ENCODE peak calls at places on chromosomes 5 and 9, in ten cellular contexts. One of them, this sample, is unnamed.

GRCh38 chr9:21336467-21336866 is 1.3 kb upstream of the KLHL9 start:
- DNase-seq in SW480: no peak
- DNase-seq in AG04449: no peak
- DNase-seq in RPMI8226: peak; percentile 5
- DNase-seq in astrocyte of the cerebellum: no peak
- DNase-seq in tibial artery: no peak
- DNase-seq in NCI-H510A treated with DMSO at 0.1 percent for 48 hours: no peak
- DNase-seq in A172: no peak
- DNase-seq in Calu3: no peak
- DNase-seq in NCI-H1436: no peak
- DNase-seq in this sample: no peak

GRCh38 chr5:19497229-19497815 is 490.7 kb downstream of the CDH18 start:
- DNase-seq in SW480: no peak
- DNase-seq in AG04449: no peak
- DNase-seq in RPMI8226: no peak
- DNase-seq in astrocyte of the cerebellum: no peak
- DNase-seq in tibial artery: no peak
- DNase-seq in NCI-H510A treated with DMSO at 0.1 percent for 48 hours: no peak
- DNase-seq in A172: no peak
- DNase-seq in Calu3: no peak
- DNase-seq in NCI-H1436: no peak
- DNase-seq in this sample: no peak

GRCh38 chr5:135185461-135186075 is 151.5 kb upstream of the PITX1 start:
- DNase-seq in SW480: no peak
- DNase-seq in AG04449: peak; percentile 45
- DNase-seq in RPMI8226: peak; percentile 43
- DNase-seq in astrocyte of the cerebellum: peak; percentile 85
- DNase-seq in tibial artery: no peak
- DNase-seq in NCI-H510A treated with DMSO at 0.1 percent for 48 hours: no peak
- DNase-seq in A172: peak; percentile 34
- DNase-seq in Calu3: no peak
- DNase-seq in NCI-H1436: no peak
- DNase-seq in this sample: no peak

GRCh38 chr5:40569549-40570270 is 110.0 kb upstream of the PTGER4 start:
- DNase-seq in SW480: no peak
- DNase-seq in AG04449: no peak
- DNase-seq in RPMI8226: no peak
- DNase-seq in astrocyte of the cerebellum: no peak
- DNase-seq in tibial artery: no peak
- DNase-seq in NCI-H510A treated with DMSO at 0.1 percent for 48 hours: no peak
- DNase-seq in A172: no peak
- DNase-seq in Calu3: no peak
- DNase-seq in NCI-H1436: no peak
- DNase-seq in this sample: no peak

GRCh38 chr9:114035845-114036785 is 42.0 kb downstream of the AMBP start:
- DNase-seq in SW480: no peak
- DNase-seq in AG04449: no peak
- DNase-seq in RPMI8226: peak; percentile 11
- DNase-seq in astrocyte of the cerebellum: no peak
- DNase-seq in tibial artery: no peak
- DNase-seq in NCI-H510A treated with DMSO at 0.1 percent for 48 hours: no peak
- DNase-seq in A172: no peak
- DNase-seq in Calu3: no peak
- DNase-seq in NCI-H1436: no peak
- DNase-seq in this sample: no peak

GRCh38 chr5:171850354-171850947 is 64.8 kb downstream of the SMIM23 start:
- DNase-seq in SW480: peak; percentile 60
- DNase-seq in AG04449: no peak
- DNase-seq in RPMI8226: peak; percentile 52
- DNase-seq in astrocyte of the cerebellum: no peak
- DNase-seq in tibial artery: peak; percentile 50
- DNase-seq in NCI-H510A treated with DMSO at 0.1 percent for 48 hours: no peak
- DNase-seq in A172: peak; percentile 14
- DNase-seq in Calu3: no peak
- DNase-seq in NCI-H1436: no peak
- DNase-seq in this sample: no peak

GRCh38 chr5:73443725-73444498 is 4.7 kb downstream of the FOXD1 start:
- DNase-seq in SW480: no peak
- DNase-seq in AG04449: no peak
- DNase-seq in RPMI8226: no peak
- DNase-seq in astrocyte of the cerebellum: no peak
- DNase-seq in tibial artery: no peak
- DNase-seq in NCI-H510A treated with DMSO at 0.1 percent for 48 hours: no peak
- DNase-seq in A172: no peak
- DNase-seq in Calu3: no peak
- DNase-seq in NCI-H1436: no peak
- DNase-seq in this sample: no peak

GRCh38 chr5:4185127-4185526 is 589.5 kb downstream of the IRX1 start:
- DNase-seq in SW480: no peak
- DNase-seq in AG04449: no peak
- DNase-seq in RPMI8226: no peak
- DNase-seq in astrocyte of the cerebellum: no peak
- DNase-seq in tibial artery: no peak
- DNase-seq in NCI-H510A treated with DMSO at 0.1 percent for 48 hours: no peak
- DNase-seq in A172: no peak
- DNase-seq in Calu3: no peak
- DNase-seq in NCI-H1436: no peak
- DNase-seq in this sample: no peak

GRCh38 chr5:119387900-119388618 is 32.2 kb downstream of the TNFAIP8 start:
- DNase-seq in SW480: no peak
- DNase-seq in AG04449: no peak
- DNase-seq in RPMI8226: no peak
- DNase-seq in astrocyte of the cerebellum: no peak
- DNase-seq in tibial artery: no peak
- DNase-seq in NCI-H510A treated with DMSO at 0.1 percent for 48 hours: no peak
- DNase-seq in A172: no peak
- DNase-seq in Calu3: no peak
- DNase-seq in NCI-H1436: no peak
- DNase-seq in this sample: no peak

GRCh38 chr9:21135736-21136135 is 5.9 kb downstream of the IFNW1 start:
- DNase-seq in SW480: no peak
- DNase-seq in AG04449: no peak
- DNase-seq in RPMI8226: no peak
- DNase-seq in astrocyte of the cerebellum: no peak
- DNase-seq in tibial artery: no peak
- DNase-seq in NCI-H510A treated with DMSO at 0.1 percent for 48 hours: no peak
- DNase-seq in A172: no peak
- DNase-seq in Calu3: no peak
- DNase-seq in NCI-H1436: no peak
- DNase-seq in this sample: no peak

GRCh38 chr9:85876628-85877027 is 64.3 kb upstream of the NAA35 start:
- DNase-seq in SW480: no peak
- DNase-seq in AG04449: no peak
- DNase-seq in RPMI8226: no peak
- DNase-seq in astrocyte of the cerebellum: no peak
- DNase-seq in tibial artery: no peak
- DNase-seq in NCI-H510A treated with DMSO at 0.1 percent for 48 hours: no peak
- DNase-seq in A172: no peak
- DNase-seq in Calu3: no peak
- DNase-seq in NCI-H1436: no peak
- DNase-seq in this sample: no peak

GRCh38 chr9:87812375-87813118 is 70.1 kb upstream of the SPATA31E1 start:
- DNase-seq in SW480: peak; percentile 7
- DNase-seq in AG04449: peak; percentile 28
- DNase-seq in RPMI8226: peak; percentile 9
- DNase-seq in astrocyte of the cerebellum: no peak
- DNase-seq in tibial artery: no peak
- DNase-seq in NCI-H510A treated with DMSO at 0.1 percent for 48 hours: no peak
- DNase-seq in A172: peak; percentile 32
- DNase-seq in Calu3: peak; percentile 33
- DNase-seq in NCI-H1436: no peak
- DNase-seq in this sample: no peak

GRCh38 chr5:43041669-43042175 is 1.6 kb upstream of the ANXA2R start:
- DNase-seq in SW480: peak; percentile 71
- DNase-seq in AG04449: no peak
- DNase-seq in RPMI8226: peak; percentile 78
- DNase-seq in astrocyte of the cerebellum: no peak
- DNase-seq in tibial artery: peak; percentile 60
- DNase-seq in NCI-H510A treated with DMSO at 0.1 percent for 48 hours: no peak
- DNase-seq in A172: peak; percentile 73
- DNase-seq in Calu3: peak; percentile 58
- DNase-seq in NCI-H1436: peak; percentile 51
- DNase-seq in this sample: peak; percentile 66

GRCh38 chr5:123752576-123752975 is 240.6 kb downstream of the CSNK1G3 start:
- DNase-seq in SW480: no peak
- DNase-seq in AG04449: peak; percentile 63
- DNase-seq in RPMI8226: no peak
- DNase-seq in astrocyte of the cerebellum: peak; percentile 47
- DNase-seq in tibial artery: peak; percentile 39
- DNase-seq in NCI-H510A treated with DMSO at 0.1 percent for 48 hours: no peak
- DNase-seq in A172: peak; percentile 40
- DNase-seq in Calu3: no peak
- DNase-seq in NCI-H1436: no peak
- DNase-seq in this sample: no peak

GRCh38 chr5:170338933-170339779 is 41.6 kb upstream of the LCP2 start:
- DNase-seq in SW480: no peak
- DNase-seq in AG04449: no peak
- DNase-seq in RPMI8226: peak; percentile 78
- DNase-seq in astrocyte of the cerebellum: no peak
- DNase-seq in tibial artery: no peak
- DNase-seq in NCI-H510A treated with DMSO at 0.1 percent for 48 hours: no peak
- DNase-seq in A172: no peak
- DNase-seq in Calu3: peak; percentile 44
- DNase-seq in NCI-H1436: no peak
- DNase-seq in this sample: no peak

GRCh38 chr5:149128023-149128875 is 13.0 kb upstream of the ABLIM3 start:
- DNase-seq in SW480: peak; percentile 49
- DNase-seq in AG04449: no peak
- DNase-seq in RPMI8226: peak; percentile 36
- DNase-seq in astrocyte of the cerebellum: no peak
- DNase-seq in tibial artery: no peak
- DNase-seq in NCI-H510A treated with DMSO at 0.1 percent for 48 hours: peak; percentile 36
- DNase-seq in A172: peak; percentile 39
- DNase-seq in Calu3: peak; percentile 79
- DNase-seq in NCI-H1436: no peak
- DNase-seq in this sample: no peak

GRCh38 chr9:3447813-3448212 is 78.0 kb downstream of the RFX3 start:
- DNase-seq in SW480: no peak
- DNase-seq in AG04449: no peak
- DNase-seq in RPMI8226: no peak
- DNase-seq in astrocyte of the cerebellum: no peak
- DNase-seq in tibial artery: no peak
- DNase-seq in NCI-H510A treated with DMSO at 0.1 percent for 48 hours: no peak
- DNase-seq in A172: no peak
- DNase-seq in Calu3: no peak
- DNase-seq in NCI-H1436: no peak
- DNase-seq in this sample: no peak

GRCh38 chr5:158616707-158617106 is 483.0 kb downstream of the EBF1 start:
- DNase-seq in SW480: no peak
- DNase-seq in AG04449: no peak
- DNase-seq in RPMI8226: no peak
- DNase-seq in astrocyte of the cerebellum: no peak
- DNase-seq in tibial artery: no peak
- DNase-seq in NCI-H510A treated with DMSO at 0.1 percent for 48 hours: no peak
- DNase-seq in A172: no peak
- DNase-seq in Calu3: no peak
- DNase-seq in NCI-H1436: no peak
- DNase-seq in this sample: no peak

GRCh38 chr5:131384616-131385214 is 120.9 kb downstream of the CDC42SE2 start:
- DNase-seq in SW480: no peak
- DNase-seq in AG04449: no peak
- DNase-seq in RPMI8226: no peak
- DNase-seq in astrocyte of the cerebellum: no peak
- DNase-seq in tibial artery: no peak
- DNase-seq in NCI-H510A treated with DMSO at 0.1 percent for 48 hours: no peak
- DNase-seq in A172: no peak
- DNase-seq in Calu3: no peak
- DNase-seq in NCI-H1436: no peak
- DNase-seq in this sample: no peak

GRCh38 chr9:97980918-97981827 is 2.0 kb upstream of the ANP32B start:
- DNase-seq in SW480: peak; percentile 80
- DNase-seq in AG04449: no peak
- DNase-seq in RPMI8226: no peak
- DNase-seq in astrocyte of the cerebellum: no peak
- DNase-seq in tibial artery: peak; percentile 62
- DNase-seq in NCI-H510A treated with DMSO at 0.1 percent for 48 hours: no peak
- DNase-seq in A172: no peak
- DNase-seq in Calu3: no peak
- DNase-seq in NCI-H1436: no peak
- DNase-seq in this sample: no peak

GRCh38 chr5:143201589-143201988 is 201.9 kb downstream of the NR3C1 start:
- DNase-seq in SW480: no peak
- DNase-seq in AG04449: no peak
- DNase-seq in RPMI8226: no peak
- DNase-seq in astrocyte of the cerebellum: no peak
- DNase-seq in tibial artery: no peak
- DNase-seq in NCI-H510A treated with DMSO at 0.1 percent for 48 hours: no peak
- DNase-seq in A172: no peak
- DNase-seq in Calu3: no peak
- DNase-seq in NCI-H1436: no peak
- DNase-seq in this sample: no peak

GRCh38 chr5:134138416-134139376 is 24.2 kb downstream of the TCF7 start:
- DNase-seq in SW480: no peak
- DNase-seq in AG04449: no peak
- DNase-seq in RPMI8226: no peak
- DNase-seq in astrocyte of the cerebellum: no peak
- DNase-seq in tibial artery: peak; percentile 6
- DNase-seq in NCI-H510A treated with DMSO at 0.1 percent for 48 hours: no peak
- DNase-seq in A172: peak; percentile 86
- DNase-seq in Calu3: no peak
- DNase-seq in NCI-H1436: no peak
- DNase-seq in this sample: peak; percentile 43

GRCh38 chr9:72600671-72601070 is 79.3 kb downstream of the TMC1 start:
- DNase-seq in SW480: no peak
- DNase-seq in AG04449: no peak
- DNase-seq in RPMI8226: no peak
- DNase-seq in astrocyte of the cerebellum: no peak
- DNase-seq in tibial artery: no peak
- DNase-seq in NCI-H510A treated with DMSO at 0.1 percent for 48 hours: no peak
- DNase-seq in A172: no peak
- DNase-seq in Calu3: no peak
- DNase-seq in NCI-H1436: no peak
- DNase-seq in this sample: no peak

GRCh38 chr5:151864349-151864748 is 60.3 kb downstream of the GLRA1 start:
- DNase-seq in SW480: no peak
- DNase-seq in AG04449: no peak
- DNase-seq in RPMI8226: no peak
- DNase-seq in astrocyte of the cerebellum: no peak
- DNase-seq in tibial artery: no peak
- DNase-seq in NCI-H510A treated with DMSO at 0.1 percent for 48 hours: no peak
- DNase-seq in A172: no peak
- DNase-seq in Calu3: no peak
- DNase-seq in NCI-H1436: no peak
- DNase-seq in this sample: no peak

GRCh38 chr5:149162401-149163084 is 21.2 kb downstream of the ABLIM3 start:
- DNase-seq in SW480: peak; percentile 94
- DNase-seq in AG04449: no peak
- DNase-seq in RPMI8226: no peak
- DNase-seq in astrocyte of the cerebellum: no peak
- DNase-seq in tibial artery: no peak
- DNase-seq in NCI-H510A treated with DMSO at 0.1 percent for 48 hours: no peak
- DNase-seq in A172: peak; percentile 90
- DNase-seq in Calu3: peak; percentile 72
- DNase-seq in NCI-H1436: no peak
- DNase-seq in this sample: no peak

GRCh38 chr9:132201139-132201538 is 39.3 kb downstream of the NTNG2 start:
- DNase-seq in SW480: no peak
- DNase-seq in AG04449: no peak
- DNase-seq in RPMI8226: no peak
- DNase-seq in astrocyte of the cerebellum: no peak
- DNase-seq in tibial artery: no peak
- DNase-seq in NCI-H510A treated with DMSO at 0.1 percent for 48 hours: peak; percentile 96
- DNase-seq in A172: no peak
- DNase-seq in Calu3: no peak
- DNase-seq in NCI-H1436: peak; percentile 65
- DNase-seq in this sample: peak; percentile 67

GRCh38 chr5:16791036-16791705 is 144.9 kb downstream of the MYO10 start:
- DNase-seq in SW480: peak; percentile 78
- DNase-seq in AG04449: no peak
- DNase-seq in RPMI8226: peak; percentile 40
- DNase-seq in astrocyte of the cerebellum: peak; percentile 63
- DNase-seq in tibial artery: no peak
- DNase-seq in NCI-H510A treated with DMSO at 0.1 percent for 48 hours: peak; percentile 83
- DNase-seq in A172: peak; percentile 55
- DNase-seq in Calu3: peak; percentile 50
- DNase-seq in NCI-H1436: peak; percentile 30
- DNase-seq in this sample: no peak

GRCh38 chr9:114008667-114009410 is 69.3 kb downstream of the AMBP start:
- DNase-seq in SW480: no peak
- DNase-seq in AG04449: no peak
- DNase-seq in RPMI8226: no peak
- DNase-seq in astrocyte of the cerebellum: no peak
- DNase-seq in tibial artery: peak; percentile 12
- DNase-seq in NCI-H510A treated with DMSO at 0.1 percent for 48 hours: no peak
- DNase-seq in A172: no peak
- DNase-seq in Calu3: no peak
- DNase-seq in NCI-H1436: no peak
- DNase-seq in this sample: no peak